ENCODE peak calls at places on chromosomes 1 and 21, in eight cellular contexts. J is A549; Q is neural progenitor cell; W is EH; I is stimulated activated CD8-positive, alpha-beta memory T cell treated with anti-CD3 and anti-CD28 coated beads, Interleukin-7, amount 100 ng/mL, for 48 hours; H is Calu3; S is GM12864; B is activated T-cell treated with anti-CD3 and anti-CD28 coated beads for 24 hours. T is an unnamed sample.

GRCh38 chr1:234609528-234610042 is 393 bp downstream of the IRF2BP2 start:
- DNase-seq in J (peak; percentile 45), Q (peak; percentile 65), W (no peak), I (no peak), H (peak; percentile 55), S (no peak), B (no peak), T (no peak)

GRCh38 chr1:169106921-169107672 is 607 bp downstream of the ATP1B1 start:
- DNase-seq in J (no peak), Q (peak; percentile 61), W (peak; percentile 38), I (no peak), H (no peak), S (no peak), B (no peak), T (no peak)

GRCh38 chr21:36479415-36480402 is at the start of gene CLDN14:
- DNase-seq in J (no peak), Q (no peak), W (peak; percentile 32), I (no peak), H (no peak), S (no peak), B (no peak), T (peak; percentile 69)

GRCh38 chr1:43853161-43853921 is 80.3 kb upstream of the ARTN start:
- DNase-seq in J (no peak), Q (no peak), W (peak; percentile 80), I (no peak), H (peak; percentile 70), S (peak; percentile 60), B (no peak), T (peak; percentile 16)

GRCh38 chr1:49294539-49294938 is 517.8 kb upstream of the BEND5 start:
- DNase-seq in J (no peak), Q (no peak), W (no peak), I (no peak), H (no peak), S (no peak), B (no peak), T (no peak)

GRCh38 chr1:8006037-8006963 is 19.8 kb downstream of the ERRFI1 start:
- DNase-seq in J (peak; percentile 51), Q (no peak), W (no peak), I (no peak), H (no peak), S (no peak), B (no peak), T (no peak)

GRCh38 chr1:153929433-153929825 is 6.7 kb upstream of the GATAD2B start:
- DNase-seq in J (no peak), Q (no peak), W (no peak), I (no peak), H (no peak), S (no peak), B (no peak), T (no peak)

GRCh38 chr1:43947061-43947889 is 525 bp downstream of the IPO13 start:
- DNase-seq in J (no peak), Q (no peak), W (no peak), I (no peak), H (no peak), S (no peak), B (no peak), T (no peak)

GRCh38 chr1:189921613-189922012 is 556.1 kb downstream of the BRINP3 start:
- DNase-seq in J (no peak), Q (no peak), W (no peak), I (no peak), H (no peak), S (no peak), B (no peak), T (no peak)

GRCh38 chr1:43536196-43536863 is 5.6 kb downstream of the PTPRF start:
- DNase-seq in J (no peak), Q (no peak), W (no peak), I (no peak), H (peak; percentile 91), S (no peak), B (no peak), T (no peak)

GRCh38 chr1:1118011-1118892 is 2.4 kb upstream of the C1orf159 start:
- DNase-seq in J (no peak), Q (no peak), W (no peak), I (no peak), H (no peak), S (no peak), B (no peak), T (no peak)

GRCh38 chr1:31725134-31725533 is 21.3 kb upstream of the COL16A1 start:
- DNase-seq in J (no peak), Q (no peak), W (no peak), I (no peak), H (no peak), S (no peak), B (no peak), T (no peak)

GRCh38 chr1:175178056-175178455 is 14.5 kb downstream of the KIAA0040 start:
- DNase-seq in J (no peak), Q (peak; percentile 8), W (no peak), I (no peak), H (no peak), S (no peak), B (no peak), T (peak; percentile 77)

GRCh38 chr1:186404454-186405051 is 28.9 kb downstream of the ODR4 start:
- DNase-seq in J (peak; percentile 61), Q (peak; percentile 20), W (peak; percentile 63), I (no peak), H (peak; percentile 13), S (peak; percentile 8), B (no peak), T (no peak)

GRCh38 chr1:226677121-226678020 is 61.7 kb downstream of the ITPKB start:
- DNase-seq in J (peak; percentile 20), Q (no peak), W (peak; percentile 94), I (no peak), H (no peak), S (no peak), B (no peak), T (peak; percentile 48)

GRCh38 chr1:174326278-174326677 is 121.5 kb upstream of the GPR52 start:
- DNase-seq in J (no peak), Q (no peak), W (no peak), I (no peak), H (no peak), S (no peak), B (no peak), T (no peak)

GRCh38 chr1:2962541-2962940 is 58.7 kb upstream of the ACTRT2 start:
- DNase-seq in J (no peak), Q (no peak), W (no peak), I (no peak), H (no peak), S (no peak), B (no peak), T (no peak)

GRCh38 chr1:26021647-26022403 is at the start of gene EXTL1:
- DNase-seq in J (no peak), Q (peak; percentile 91), W (peak; percentile 59), I (no peak), H (no peak), S (no peak), B (no peak), T (no peak)

GRCh38 chr1:225767591-225768540 is 9.8 kb upstream of the SRP9 start:
- DNase-seq in J (no peak), Q (no peak), W (peak; percentile 74), I (no peak), H (no peak), S (no peak), B (no peak), T (peak; percentile 26)

GRCh38 chr21:35468991-35469390 is 419.9 kb upstream of the RUNX1 start:
- DNase-seq in J (no peak), Q (no peak), W (no peak), I (no peak), H (no peak), S (no peak), B (no peak), T (no peak)

GRCh38 chr1:230715510-230715909 is 1.6 kb upstream of the AGT start:
- DNase-seq in J (no peak), Q (no peak), W (no peak), I (no peak), H (no peak), S (no peak), B (no peak), T (no peak)

GRCh38 chr1:152034654-152035405 is 2.0 kb downstream of the S100A11 start:
- DNase-seq in J (peak; percentile 86), Q (peak; percentile 70), W (peak; percentile 76), I (no peak), H (peak; percentile 85), S (no peak), B (peak; percentile 56), T (peak; percentile 40)

GRCh38 chr21:24590261-24590660 is 1017.0 kb downstream of the MRPL39 start:
- DNase-seq in J (no peak), Q (no peak), W (no peak), I (no peak), H (no peak), S (no peak), B (no peak), T (no peak)

GRCh38 chr1:40708750-40709099 is 17.2 kb downstream of the NFYC start:
- DNase-seq in J (peak; percentile 68), Q (peak; percentile 89), W (peak; percentile 87), I (no peak), H (no peak), S (peak; percentile 72), B (no peak), T (no peak)

GRCh38 chr1:76826072-76826827 is 41.0 kb upstream of the ST6GALNAC5 start:
- DNase-seq in J (no peak), Q (no peak), W (peak; percentile 76), I (no peak), H (no peak), S (no peak), B (no peak), T (no peak)

GRCh38 chr1:40773748-40774265 is 9.8 kb upstream of the KCNQ4 start:
- DNase-seq in J (no peak), Q (no peak), W (no peak), I (no peak), H (no peak), S (no peak), B (no peak), T (no peak)

GRCh38 chr1:50783286-50783685 is 176.8 kb downstream of the FAF1 start:
- DNase-seq in J (no peak), Q (no peak), W (no peak), I (no peak), H (no peak), S (no peak), B (no peak), T (no peak)

GRCh38 chr1:156251527-156251926 is 3.7 kb upstream of the PAQR6 start:
- DNase-seq in J (no peak), Q (no peak), W (no peak), I (no peak), H (no peak), S (no peak), B (no peak), T (no peak)

GRCh38 chr21:41142051-41142795 is 25.7 kb upstream of the BACE2 start:
- DNase-seq in J (peak; percentile 5), Q (peak; percentile 21), W (peak; percentile 59), I (no peak), H (no peak), S (no peak), B (no peak), T (peak; percentile 80)

GRCh38 chr1:24501371-24502167 is 1.1 kb upstream of the RCAN3 start:
- DNase-seq in J (peak; percentile 44), Q (no peak), W (peak; percentile 55), I (no peak), H (peak; percentile 33), S (no peak), B (no peak), T (peak; percentile 16)

GRCh38 chr1:225554216-225554812 is 98.6 kb downstream of the ENAH start:
- DNase-seq in J (peak; percentile 32), Q (no peak), W (peak; percentile 40), I (no peak), H (peak; percentile 19), S (no peak), B (no peak), T (no peak)

GRCh38 chr21:29256125-29256895 is 42.4 kb upstream of the BACH1 start:
- DNase-seq in J (no peak), Q (no peak), W (no peak), I (no peak), H (no peak), S (no peak), B (no peak), T (no peak)

GRCh38 chr1:30705673-30706072 is 17.7 kb downstream of the MATN1 start:
- DNase-seq in J (no peak), Q (no peak), W (no peak), I (no peak), H (no peak), S (no peak), B (no peak), T (no peak)

GRCh38 chr1:21666572-21667320 is 2.4 kb downstream of the RAP1GAP start:
- DNase-seq in J (no peak), Q (no peak), W (no peak), I (no peak), H (no peak), S (no peak), B (no peak), T (no peak)

T was measured in thyroid gland.